ENCODE peak calls at places on chromosomes 6 and 20, in six cellular contexts. One of them, this sample, is unnamed. For H4K20me1, the result is how much of the 10 kb centered on the place peaks cover.

GRCh38 chr20:35972445-35972844 is 4.1 kb downstream of the CNBD2 start:
- DNase-seq in SK-N-SH: peak
- DNase-seq in GM12878: no peak
- DNase-seq in HepG2: no peak
- DNase-seq in HCT116: no peak
- DNase-seq in K562: no peak
- DNase-seq in this sample: no peak

GRCh38 chr20:31815408-31816188 is 3.6 kb upstream of the MYLK2 start:
- DNase-seq in SK-N-SH: peak
- DNase-seq in HCT116: no peak
- DNase-seq in HepG2: no peak
- DNase-seq in K562: no peak
- DNase-seq in GM12878: no peak
- DNase-seq in this sample: peak

GRCh38 chr20:16115891-16116577 is 457.2 kb downstream of the KIF16B start:
- DNase-seq in HepG2: no peak
- DNase-seq in GM12878: no peak
- DNase-seq in SK-N-SH: no peak
- DNase-seq in K562: no peak
- DNase-seq in HCT116: no peak
- DNase-seq in this sample: peak

GRCh38 chr6:166145751-166146150 is 21.9 kb downstream of the TBXT start:
- DNase-seq in K562: no peak
- DNase-seq in HCT116: no peak
- DNase-seq in HepG2: no peak
- DNase-seq in SK-N-SH: no peak
- DNase-seq in GM12878: no peak
- DNase-seq in this sample: no peak

GRCh38 chr6:55758156-55758942 is 117.0 kb downstream of the BMP5 start:
- DNase-seq in GM12878: no peak
- DNase-seq in HCT116: no peak
- DNase-seq in K562: no peak
- DNase-seq in SK-N-SH: no peak
- DNase-seq in HepG2: peak
- DNase-seq in this sample: no peak

GRCh38 chr6:79570129-79570801 is 33.0 kb upstream of the LCA5 start:
- DNase-seq in GM12878: no peak
- DNase-seq in HCT116: peak
- DNase-seq in SK-N-SH: peak
- DNase-seq in K562: no peak
- DNase-seq in HepG2: peak
- DNase-seq in this sample: peak

GRCh38 chr20:59680852-59681251 is 76.5 kb downstream of the PHACTR3 start:
- DNase-seq in K562: no peak
- DNase-seq in SK-N-SH: no peak
- DNase-seq in HCT116: no peak
- DNase-seq in GM12878: no peak
- DNase-seq in HepG2: no peak
- DNase-seq in this sample: no peak

GRCh38 chr6:152309648-152310047 is 327.5 kb downstream of the SYNE1 start:
- DNase-seq in SK-N-SH: no peak
- DNase-seq in K562: no peak
- DNase-seq in HepG2: no peak
- DNase-seq in HCT116: no peak
- DNase-seq in GM12878: no peak
- DNase-seq in this sample: peak

GRCh38 chr20:46775826-46776225 is 66.4 kb downstream of the SLC2A10 start:
- DNase-seq in SK-N-SH: no peak
- DNase-seq in HepG2: no peak
- DNase-seq in HCT116: no peak
- DNase-seq in K562: no peak
- DNase-seq in GM12878: no peak
- DNase-seq in this sample: no peak

GRCh38 chr6:129267028-129267427 is 384.1 kb downstream of the LAMA2 start:
- DNase-seq in SK-N-SH: no peak
- DNase-seq in K562: no peak
- DNase-seq in HCT116: no peak
- DNase-seq in HepG2: no peak
- DNase-seq in GM12878: no peak
- DNase-seq in this sample: peak

GRCh38 chr6:136723780-136724179 is 68.5 kb downstream of the MAP3K5 start:
- DNase-seq in SK-N-SH: no peak
- DNase-seq in HepG2: no peak
- DNase-seq in K562: no peak
- DNase-seq in GM12878: peak
- DNase-seq in HCT116: no peak
- DNase-seq in this sample: no peak

GRCh38 chr6:84769247-84769646 is 4.8 kb upstream of the TBX18 start:
- DNase-seq in SK-N-SH: no peak
- DNase-seq in HCT116: no peak
- DNase-seq in GM12878: no peak
- DNase-seq in K562: peak
- DNase-seq in HepG2: no peak
- DNase-seq in this sample: no peak

GRCh38 chr6:31272856-31273626 is 1.1 kb upstream of the HLA-C start:
- DNase-seq in HepG2: no peak
- DNase-seq in GM12878: no peak
- DNase-seq in K562: no peak
- DNase-seq in HCT116: no peak
- DNase-seq in SK-N-SH: no peak
- DNase-seq in this sample: peak

GRCh38 chr6:160431791-160432404 is 83.7 kb downstream of the SLC22A3 start:
- DNase-seq in SK-N-SH: no peak
- DNase-seq in K562: peak
- DNase-seq in GM12878: no peak
- DNase-seq in HepG2: no peak
- DNase-seq in HCT116: no peak
- DNase-seq in this sample: no peak

GRCh38 chr6:11414564-11414963 is 123.0 kb upstream of the TMEM170B start:
- DNase-seq in HCT116: peak
- DNase-seq in GM12878: peak
- DNase-seq in HepG2: peak
- DNase-seq in SK-N-SH: no peak
- DNase-seq in K562: no peak
- DNase-seq in this sample: peak

GRCh38 chr20:57638895-57639236 is 18.6 kb upstream of the ZBP1 start:
- DNase-seq in HCT116: no peak
- DNase-seq in HepG2: no peak
- DNase-seq in SK-N-SH: no peak
- DNase-seq in K562: no peak
- DNase-seq in GM12878: no peak
- DNase-seq in this sample: no peak
- H3K4me2 ChIP-seq in HCT116: no peak
- H3K4me2 ChIP-seq in HepG2: no peak
- H3K4me2 ChIP-seq in SK-N-SH: no peak
- H3K4me2 ChIP-seq in K562: no peak
- H3K4me2 ChIP-seq in GM12878: no peak
- H3K4me2 ChIP-seq in this sample: no peak

GRCh38 chr20:54254596-54254995 is 46.7 kb downstream of the PFDN4 start:
- DNase-seq in HepG2: no peak
- DNase-seq in K562: no peak
- DNase-seq in GM12878: no peak
- DNase-seq in HCT116: no peak
- DNase-seq in SK-N-SH: no peak
- DNase-seq in this sample: no peak

GRCh38 chr20:54256202-54256601 is 48.3 kb downstream of the PFDN4 start:
- DNase-seq in SK-N-SH: no peak
- DNase-seq in K562: no peak
- DNase-seq in GM12878: no peak
- DNase-seq in HepG2: no peak
- DNase-seq in HCT116: no peak
- DNase-seq in this sample: no peak

GRCh38 chr20:54255157-54255556 is 47.3 kb downstream of the PFDN4 start:
- DNase-seq in SK-N-SH: no peak
- DNase-seq in HepG2: no peak
- DNase-seq in HCT116: no peak
- DNase-seq in GM12878: no peak
- DNase-seq in K562: no peak
- DNase-seq in this sample: no peak

GRCh38 chr20:54260116-54260515 is 52.2 kb downstream of the PFDN4 start:
- DNase-seq in HepG2: no peak
- DNase-seq in GM12878: no peak
- DNase-seq in SK-N-SH: no peak
- DNase-seq in K562: no peak
- DNase-seq in HCT116: no peak
- DNase-seq in this sample: no peak

GRCh38 chr20:54257090-54257816 is 49.4 kb downstream of the PFDN4 start:
- DNase-seq in HCT116: peak
- DNase-seq in GM12878: no peak
- DNase-seq in SK-N-SH: no peak
- DNase-seq in HepG2: no peak
- DNase-seq in K562: no peak
- DNase-seq in this sample: no peak
- H4K20me1 ChIP-seq in HCT116: under half
- H4K20me1 ChIP-seq in GM12878: under half
- H4K20me1 ChIP-seq in SK-N-SH: under half
- H4K20me1 ChIP-seq in HepG2: under half
- H4K20me1 ChIP-seq in K562: under half
- H4K20me1 ChIP-seq in this sample: under half

DNA sequence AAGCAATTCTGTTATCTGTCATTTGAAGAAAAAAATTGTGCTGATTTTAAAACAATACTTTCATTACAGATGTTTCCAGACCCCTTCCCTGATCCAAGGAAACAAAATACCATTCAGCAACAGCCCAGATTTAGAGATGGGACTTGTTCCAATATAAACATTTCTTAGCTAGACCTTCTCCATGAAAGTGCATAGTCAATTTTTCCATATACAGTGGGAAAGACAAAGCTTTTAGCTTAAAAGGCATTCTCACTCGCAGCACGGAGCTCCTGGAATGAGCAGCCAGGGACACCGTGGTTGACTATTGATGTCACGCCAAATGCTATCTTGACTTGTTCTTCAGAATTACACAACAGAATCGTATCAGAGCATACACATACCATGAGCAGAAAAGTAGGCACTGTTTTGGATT is 21.5 kb downstream of the LAMA4 start:
- DNase-seq in K562: no peak
- DNase-seq in HCT116: no peak
- DNase-seq in SK-N-SH: peak
- DNase-seq in HepG2: no peak
- DNase-seq in GM12878: no peak
- DNase-seq in this sample: no peak
- TF ChIP-seq REST in K562: no peak
- TF ChIP-seq REST in HCT116: no peak
- TF ChIP-seq REST in SK-N-SH: no peak
- TF ChIP-seq REST in HepG2: no peak
- TF ChIP-seq REST in GM12878: no peak
- TF ChIP-seq REST in this sample: no peak

GRCh38 chr20:50043573-50044352 is 61.0 kb downstream of the SNAI1 start:
- DNase-seq in HCT116: no peak
- DNase-seq in SK-N-SH: no peak
- DNase-seq in GM12878: no peak
- DNase-seq in HepG2: no peak
- DNase-seq in K562: no peak
- DNase-seq in this sample: no peak

GRCh38 chr20:50044353-50044960 is 61.7 kb downstream of the SNAI1 start:
- DNase-seq in HCT116: no peak
- DNase-seq in HepG2: no peak
- DNase-seq in K562: no peak
- DNase-seq in SK-N-SH: no peak
- DNase-seq in GM12878: no peak
- DNase-seq in this sample: no peak

GRCh38 chr20:50040432-50041237 is 57.9 kb downstream of the SNAI1 start:
- DNase-seq in K562: no peak
- DNase-seq in HepG2: no peak
- DNase-seq in SK-N-SH: no peak
- DNase-seq in GM12878: no peak
- DNase-seq in HCT116: no peak
- DNase-seq in this sample: no peak

GRCh38 chr20:50041238-50041915 is 58.6 kb downstream of the SNAI1 start:
- DNase-seq in HepG2: no peak
- DNase-seq in GM12878: no peak
- DNase-seq in SK-N-SH: no peak
- DNase-seq in K562: no peak
- DNase-seq in HCT116: no peak
- DNase-seq in this sample: no peak

DNA sequence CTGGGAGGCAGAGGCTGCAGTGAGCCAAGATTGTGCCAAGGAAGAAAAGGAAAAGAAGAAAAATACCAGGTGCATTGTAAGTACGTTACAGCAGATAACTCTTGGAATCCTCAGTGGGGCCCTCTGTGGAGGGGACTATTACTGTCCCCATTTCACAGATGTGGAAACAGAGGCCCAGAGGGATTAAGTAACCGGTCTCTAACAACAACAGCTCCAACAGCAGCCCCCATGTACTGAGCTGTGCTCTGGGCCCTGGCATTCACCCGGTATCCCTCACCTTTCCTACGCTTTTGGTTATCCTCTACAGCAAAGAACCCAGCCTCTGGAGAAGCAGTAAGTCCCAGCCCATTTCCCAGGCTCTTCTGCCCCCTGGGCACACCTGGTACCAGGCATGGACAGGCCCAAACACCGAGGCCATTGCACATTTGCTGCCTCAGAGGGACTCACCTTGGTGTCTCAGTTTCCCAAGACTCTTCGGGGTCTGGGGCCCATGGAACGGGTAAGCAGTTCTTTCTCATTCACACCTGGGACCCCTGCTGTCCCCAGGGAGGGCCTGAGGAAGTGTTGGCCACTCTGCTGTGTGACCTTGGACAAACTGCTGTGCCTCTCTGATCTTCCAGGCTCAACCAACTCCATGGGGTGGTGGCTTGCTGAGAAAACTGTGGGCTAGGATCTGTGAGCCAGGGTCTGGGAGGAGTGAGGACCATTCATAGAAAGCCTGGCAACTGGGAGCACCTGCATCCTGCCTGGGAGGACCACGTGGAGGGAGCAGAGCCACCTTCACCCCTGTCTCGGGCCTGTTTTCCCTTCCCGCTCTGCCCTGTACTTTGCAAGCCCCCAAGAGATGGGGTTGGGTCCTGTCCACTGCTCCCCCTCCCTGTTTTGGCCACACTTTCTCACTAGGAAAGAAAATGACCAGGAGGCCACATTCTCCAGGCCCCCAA is 59.9 kb downstream of the SNAI1 start:
- DNase-seq in HCT116: no peak
- DNase-seq in SK-N-SH: no peak
- DNase-seq in HepG2: no peak
- DNase-seq in K562: no peak
- DNase-seq in GM12878: no peak
- DNase-seq in this sample: no peak
- H3K4me2 ChIP-seq in HCT116: no peak
- H3K4me2 ChIP-seq in SK-N-SH: no peak
- H3K4me2 ChIP-seq in HepG2: no peak
- H3K4me2 ChIP-seq in K562: no peak
- H3K4me2 ChIP-seq in GM12878: no peak
- H3K4me2 ChIP-seq in this sample: no peak

GRCh38 chr20:25256226-25256859 is 8.5 kb downstream of the PYGB start:
- DNase-seq in GM12878: no peak
- DNase-seq in HepG2: no peak
- DNase-seq in SK-N-SH: peak
- DNase-seq in K562: no peak
- DNase-seq in HCT116: no peak
- DNase-seq in this sample: no peak
- H4K20me1 ChIP-seq in GM12878: under half
- H4K20me1 ChIP-seq in HepG2: under half
- H4K20me1 ChIP-seq in SK-N-SH: half or more
- H4K20me1 ChIP-seq in K562: under half
- H4K20me1 ChIP-seq in HCT116: under half
- H4K20me1 ChIP-seq in this sample: under half

GRCh38 chr20:38628580-38629470 is 27.2 kb downstream of the ARHGAP40 start:
- DNase-seq in HCT116: no peak
- DNase-seq in GM12878: no peak
- DNase-seq in K562: no peak
- DNase-seq in SK-N-SH: no peak
- DNase-seq in HepG2: no peak
- DNase-seq in this sample: peak
- TF ChIP-seq REST in HCT116: no peak
- TF ChIP-seq REST in GM12878: no peak
- TF ChIP-seq REST in K562: no peak
- TF ChIP-seq REST in SK-N-SH: no peak
- TF ChIP-seq REST in HepG2: no peak
- TF ChIP-seq REST in this sample: no peak